ENCODE peak calls at places on chromosomes 13 and 19, in nine cellular contexts. Q is left ventricle myocardium superior, O is astrocyte, C is GDM1, B is neuronal stem cell, E is fibroblast of pulmonary artery, R is endodermal cell, M is NCI-H1436 treated with DMSO at 0.1 percent for 48 hours, K is NCI-H1417. D is an unnamed sample.

GRCh38 chr19:14559916-14560775 is 11.7 kb downstream of the NDUFB7 start:
- DNase-seq in M (no peak), Q (peak; percentile 84), K (no peak), B (no peak), C (peak; percentile 13), R (no peak), O (no peak), E (no peak), D (no peak)

GRCh38 chr13:42354246-42355117 is 82.5 kb downstream of the AKAP11 start:
- DNase-seq in Q (no peak), K (no peak), R (no peak), C (no peak), M (no peak), E (peak; percentile 73), B (no peak), O (peak; percentile 91), D (no peak)

GRCh38 chr13:31898383-31899071 is 133.0 kb upstream of the FRY start:
- DNase-seq in K (no peak), B (no peak), E (no peak), Q (no peak), M (no peak), O (no peak), R (no peak), C (peak; percentile 55), D (no peak)

GRCh38 chr19:38745316-38745715 is 1.0 kb upstream of the CAPN12 start:
- DNase-seq in M (no peak), K (no peak), O (no peak), Q (no peak), C (no peak), B (no peak), R (peak; percentile 51), E (no peak), D (no peak)

GRCh38 chr19:15072930-15073647 is 8.9 kb upstream of the OR1I1 start:
- DNase-seq in M (no peak), O (no peak), Q (no peak), C (no peak), B (no peak), R (peak; percentile 62), E (no peak), K (no peak), D (peak; percentile 4)

GRCh38 chr19:46603195-46603637 is 2.1 kb downstream of the CALM3 start:
- DNase-seq in M (no peak), R (peak; percentile 61), O (no peak), Q (no peak), B (no peak), K (no peak), C (no peak), E (no peak), D (no peak)

GRCh38 chr13:44147222-44147621 is 226.4 kb upstream of the SERP2 start:
- DNase-seq in R (no peak), M (no peak), O (no peak), Q (no peak), C (no peak), B (no peak), E (no peak), K (peak; percentile 42), D (no peak)

GRCh38 chr13:45474584-45475454 is 10.1 kb downstream of the COG3 start:
- DNase-seq in K (no peak), C (no peak), M (no peak), B (no peak), R (no peak), O (no peak), E (no peak), Q (no peak), D (no peak)

GRCh38 chr13:24654741-24655140 is 25.5 kb upstream of the ATP12A start:
- DNase-seq in B (no peak), E (peak; percentile 31), R (no peak), C (no peak), M (no peak), K (no peak), Q (no peak), O (peak; percentile 18), D (no peak)

GRCh38 chr19:18239303-18239702 is 13.1 kb upstream of the PDE4C start:
- DNase-seq in R (peak; percentile 82), B (no peak), Q (no peak), E (no peak), M (no peak), C (no peak), K (no peak), O (no peak), D (no peak)

GRCh38 chr13:39037410-39037879 is 444 bp downstream of the PROSER1 start:
- DNase-seq in O (no peak), Q (no peak), C (no peak), B (no peak), K (no peak), M (no peak), E (no peak), R (no peak), D (no peak)

GRCh38 chr19:6736169-6736916 is 1.0 kb downstream of the GPR108 start:
- DNase-seq in K (peak; percentile 73), C (peak; percentile 69), E (peak; percentile 94), M (peak; percentile 13), R (peak; percentile 93), Q (peak; percentile 83), O (peak; percentile 79), B (peak; percentile 63), D (peak; percentile 85)

GRCh38 chr19:36605839-36606478 is 846 bp downstream of the ZNF382 start:
- DNase-seq in E (peak; percentile 8), K (peak; percentile 15), O (no peak), B (peak; percentile 0), Q (no peak), M (no peak), C (no peak), R (no peak), D (peak; percentile 44)

GRCh38 chr13:21079761-21080730 is 18.7 kb upstream of the LATS2 start:
- DNase-seq in R (no peak), M (no peak), O (peak; percentile 95), C (no peak), K (no peak), E (peak; percentile 92), Q (no peak), B (no peak), D (no peak)

GRCh38 chr13:44739120-44739519 is 163.0 kb upstream of the TSC22D1 start:
- DNase-seq in K (no peak), E (no peak), R (peak; percentile 57), O (no peak), B (no peak), C (no peak), Q (no peak), M (no peak), D (no peak)

GRCh38 chr19:681029-681626 is 4.9 kb downstream of the FSTL3 start:
- DNase-seq in O (no peak), K (peak; percentile 78), M (no peak), R (no peak), C (no peak), E (no peak), Q (peak; percentile 91), B (no peak), D (peak; percentile 70)

GRCh38 chr19:13619203-13619632 is 112.9 kb upstream of the CACNA1A start:
- DNase-seq in C (no peak), Q (no peak), B (no peak), M (no peak), O (peak; percentile 65), R (no peak), K (no peak), E (no peak), D (no peak)

GRCh38 chr19:18245297-18245696 is 19.1 kb upstream of the PDE4C start:
- DNase-seq in O (no peak), C (no peak), M (no peak), R (no peak), E (no peak), K (no peak), Q (no peak), B (no peak), D (no peak)